ENCODE peak calls at places on chromosomes 6 and 20, in five cellular contexts. L is GM12878, X is HepG2, H is H1, K is NT2/D1. F is an unnamed sample.

GRCh38 chr6:127737768-127738167 is 160.8 kb downstream of the C6orf58 start:
- DNase-seq in K (no peak), L (no peak), X (no peak), H (no peak), F (no peak)

GRCh38 chr20:4674672-4675071 is 47.0 kb upstream of the PRND start:
- DNase-seq in X (no peak), H (no peak), K (no peak), L (no peak), F (no peak)

GRCh38 chr6:130933712-130934200 is 106.5 kb downstream of the SMLR1 start:
- DNase-seq in K (no peak), L (no peak), X (peak), H (no peak), F (no peak)

GRCh38 chr20:44033873-44034272 is 119.2 kb downstream of the TOX2 start:
- DNase-seq in K (no peak), L (no peak), X (no peak), H (no peak), F (no peak)

GRCh38 chr6:145310116-145310515 is 425.2 kb downstream of the EPM2A start:
- DNase-seq in X (no peak), K (no peak), H (no peak), L (no peak), F (no peak)

GRCh38 chr6:124999105-124999764 is 37.0 kb downstream of the RNF217 start:
- DNase-seq in X (no peak), H (no peak), L (no peak), K (no peak), F (no peak)

GRCh38 chr6:125477849-125478248 is 176.1 kb upstream of the HDDC2 start:
- DNase-seq in L (no peak), H (no peak), X (no peak), K (no peak), F (no peak)

GRCh38 chr20:57040924-57041323 is 225.5 kb downstream of the BMP7 start:
- DNase-seq in H (no peak), X (no peak), K (no peak), L (no peak), F (no peak)

GRCh38 chr6:105641507-105641906 is 238.6 kb upstream of the PREP start:
- DNase-seq in X (no peak), K (no peak), L (no peak), H (no peak), F (no peak)

GRCh38 chr20:17226410-17227198 is at the start of gene PCSK2:
- DNase-seq in X (no peak), K (peak), L (no peak), H (peak), F (peak)

GRCh38 chr6:129662980-129663431 is 47.0 kb downstream of the ARHGAP18 start:
- DNase-seq in K (no peak), L (no peak), H (no peak), X (no peak), F (no peak)

GRCh38 chr6:113596907-113597583 is 260.1 kb upstream of the MARCKS start:
- DNase-seq in L (no peak), H (no peak), X (no peak), K (no peak), F (no peak)
- TF ChIP-seq SUZ12 in L (no peak), H (no peak), X (no peak), K (no peak), F (no peak)

GRCh38 chr20:39259808-39260207 is 297.7 kb downstream of the DHX35 start:
- DNase-seq in H (no peak), K (no peak), X (no peak), L (no peak), F (no peak)
- TF ChIP-seq SUZ12 in H (no peak), K (no peak), X (no peak), L (no peak), F (no peak)

GRCh38 chr20:34676642-34677373 is at the start of gene PIGU:
- DNase-seq in X (peak), H (peak), L (peak), K (peak), F (peak)
- TF ChIP-seq SUZ12 in X (peak), H (no peak), L (no peak), K (no peak), F (no peak)

GRCh38 chr20:63821824-63822223 is 9.2 kb downstream of the ZBTB46 start:
- DNase-seq in H (no peak), X (no peak), L (no peak), K (no peak), F (no peak)

GRCh38 chr20:63826753-63827152 is 4.3 kb downstream of the ZBTB46 start:
- DNase-seq in L (no peak), X (no peak), K (no peak), H (no peak), F (no peak)

GRCh38 chr20:63825331-63826118 is 5.5 kb downstream of the ZBTB46 start:
- DNase-seq in H (no peak), K (no peak), X (no peak), L (no peak), F (no peak)

GRCh38 chr20:63822276-63822696 is 8.8 kb downstream of the ZBTB46 start:
- DNase-seq in X (no peak), H (no peak), K (no peak), L (no peak), F (no peak)

DNA sequence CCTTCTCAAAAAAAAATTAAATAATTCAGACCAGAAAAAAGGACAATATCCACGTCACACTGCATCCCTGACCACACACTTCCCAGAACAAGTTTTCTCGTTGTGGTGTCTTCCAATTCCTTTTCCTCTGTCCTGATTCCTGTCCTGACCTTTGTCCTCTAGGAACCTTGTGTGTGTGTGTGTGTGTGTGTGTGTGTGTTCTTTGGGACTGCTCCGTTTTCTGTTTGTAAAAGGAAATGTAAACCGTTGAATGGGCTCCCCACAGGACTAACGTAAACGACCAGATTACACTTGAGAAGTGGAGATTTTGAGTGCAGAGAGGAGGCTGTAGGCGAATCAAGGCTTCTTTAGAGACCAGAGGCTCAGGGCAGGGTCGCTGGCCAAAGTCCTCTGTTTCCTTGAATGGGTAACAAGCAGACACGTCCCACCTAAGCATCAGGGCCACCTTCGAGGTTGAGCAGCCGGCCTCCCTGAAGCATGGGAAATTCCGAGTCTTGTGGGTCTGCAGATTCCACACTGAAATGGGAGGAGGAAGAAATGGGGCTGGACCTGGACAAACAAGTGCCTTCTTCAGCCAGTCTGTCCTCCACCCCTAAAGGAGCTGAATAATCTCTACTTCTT is 7.3 kb downstream of the ZBTB46 start:
- DNase-seq in X (peak), K (no peak), L (no peak), H (no peak), F (no peak)
- TF ChIP-seq SUZ12 in X (no peak), K (no peak), L (no peak), H (no peak), F (no peak)

F was measured in HEK293T.